ENCODE peak calls at places on chromosome 3, in ten cellular contexts. O is fibroblast of mammary gland; N is omental fat pad; L is activated CD8-positive, alpha-beta memory T cell treated with anti-CD3 and anti-CD28 coated beads for 48 hours; A is GM18507; P is stromal cell of bone marrow; D is aorta; Y is BJ; B is ELR; T is CD4-positive, alpha-beta memory T cell. G is an unnamed sample.

GRCh38 chr3:55860040-55860439 is 372.9 kb upstream of the WNT5A start:
- DNase-seq in O (no peak), N (no peak), L (no peak), A (no peak), P (no peak), D (no peak), Y (no peak), B (no peak), T (no peak), G (no peak)

GRCh38 chr3:169658311-169658931 is 5.1 kb downstream of the MECOM start:
- DNase-seq in O (no peak), N (no peak), L (no peak), A (no peak), P (no peak), D (peak; percentile 63), Y (no peak), B (no peak), T (no peak), G (peak; percentile 33)

GRCh38 chr3:183349421-183350157 is 78.8 kb downstream of the MCF2L2 start:
- DNase-seq in O (no peak), N (no peak), L (no peak), A (no peak), P (no peak), D (no peak), Y (no peak), B (no peak), T (no peak), G (no peak)

GRCh38 chr3:140532793-140533330 is 145.0 kb upstream of the TRIM42 start:
- DNase-seq in O (no peak), N (no peak), L (no peak), A (no peak), P (no peak), D (no peak), Y (no peak), B (no peak), T (no peak), G (no peak)

GRCh38 chr3:194711913-194712312 is 26.2 kb downstream of the FAM43A start:
- DNase-seq in O (peak; percentile 82), N (no peak), L (no peak), A (no peak), P (peak; percentile 57), D (no peak), Y (peak; percentile 90), B (peak; percentile 95), T (no peak), G (no peak)

GRCh38 chr3:175914785-175915184 is 1055.7 kb downstream of the NAALADL2 start:
- DNase-seq in O (peak; percentile 16), N (no peak), L (no peak), A (no peak), P (no peak), D (no peak), Y (no peak), B (peak; percentile 1), T (no peak), G (no peak)

GRCh38 chr3:157376596-157377300 is 59.9 kb upstream of the PTX3 start:
- DNase-seq in O (no peak), N (no peak), L (no peak), A (no peak), P (no peak), D (no peak), Y (no peak), B (no peak), T (no peak), G (no peak)

GRCh38 chr3:10361375-10361774 is 40.5 kb upstream of the SEC13 start:
- DNase-seq in O (no peak), N (no peak), L (no peak), A (no peak), P (no peak), D (no peak), Y (no peak), B (no peak), T (no peak), G (no peak)

GRCh38 chr3:9248232-9249191 is 934 bp downstream of the SRGAP3 start:
- DNase-seq in O (peak; percentile 14), N (no peak), L (no peak), A (no peak), P (peak; percentile 5), D (no peak), Y (no peak), B (peak; percentile 23), T (peak; percentile 5), G (no peak)